ENCODE peak calls at places on chromosome 18, in eight cellular contexts. C is A549, H is HCT116, B is lower leg skin, Z is HepG2, E is ovary, D is body of pancreas, T is stomach. G is an unnamed sample.

GRCh38 chr18:10524507-10525425 is 1.1 kb upstream of the NAPG start:
- DNase-seq in E (no peak), D (no peak), B (no peak), Z (peak; percentile 75), C (no peak), T (no peak), H (no peak), G (no peak)

GRCh38 chr18:23619388-23619873 is 33.1 kb upstream of the NPC1 start:
- DNase-seq in B (no peak), C (no peak), E (peak; percentile 65), T (peak; percentile 31), H (no peak), Z (no peak), D (peak; percentile 14), G (peak; percentile 76)

GRCh38 chr18:79510731-79511141 is 115.0 kb downstream of the NFATC1 start:
- DNase-seq in E (peak; percentile 21), C (no peak), D (peak; percentile 9), T (peak; percentile 22), Z (no peak), B (no peak), H (no peak), G (peak; percentile 75)

GRCh38 chr18:24039666-24040065 is 25.1 kb downstream of the TTC39C start:
- DNase-seq in E (no peak), H (no peak), B (no peak), D (no peak), T (no peak), C (no peak), Z (no peak), G (no peak)

GRCh38 chr18:72342933-72343332 is 201.2 kb downstream of the CBLN2 start:
- DNase-seq in H (no peak), B (no peak), C (no peak), T (no peak), E (no peak), D (no peak), Z (no peak), G (no peak)

GRCh38 chr18:51762373-51762772 is 564.9 kb upstream of the MEX3C start:
- DNase-seq in T (no peak), Z (no peak), E (no peak), C (no peak), B (no peak), D (no peak), H (no peak), G (no peak)

GRCh38 chr18:77911973-77912372 is 662.3 kb downstream of the GALR1 start:
- DNase-seq in C (no peak), Z (no peak), H (no peak), D (no peak), B (no peak), E (no peak), T (no peak), G (no peak)

GRCh38 chr18:32576296-32576916 is 105.7 kb upstream of the GAREM1 start:
- DNase-seq in Z (peak; percentile 29), E (no peak), B (no peak), C (peak; percentile 13), D (no peak), T (no peak), H (no peak), G (no peak)

GRCh38 chr18:944440-944839 is 39.8 kb downstream of the ADCYAP1 start:
- DNase-seq in D (no peak), B (no peak), H (no peak), C (no peak), Z (no peak), E (no peak), T (no peak), G (no peak)

GRCh38 chr18:59861009-59861408 is 38.8 kb upstream of the PMAIP1 start:
- DNase-seq in H (no peak), B (no peak), T (no peak), D (no peak), E (no peak), Z (no peak), C (no peak), G (no peak)

GRCh38 chr18:72086421-72086820 is 457.7 kb downstream of the CBLN2 start:
- DNase-seq in C (peak; percentile 32), E (no peak), T (no peak), Z (peak; percentile 24), H (no peak), D (no peak), B (no peak), G (no peak)

GRCh38 chr18:27750014-27750413 is 426.9 kb downstream of the CDH2 start:
- DNase-seq in B (no peak), Z (peak; percentile 16), E (no peak), H (peak; percentile 19), D (peak; percentile 32), T (peak; percentile 45), C (peak; percentile 26), G (no peak)

GRCh38 chr18:413263-413662 is 87.2 kb downstream of the COLEC12 start:
- DNase-seq in E (no peak), C (peak; percentile 11), H (no peak), B (no peak), D (no peak), T (no peak), Z (no peak), G (no peak)

DNA sequence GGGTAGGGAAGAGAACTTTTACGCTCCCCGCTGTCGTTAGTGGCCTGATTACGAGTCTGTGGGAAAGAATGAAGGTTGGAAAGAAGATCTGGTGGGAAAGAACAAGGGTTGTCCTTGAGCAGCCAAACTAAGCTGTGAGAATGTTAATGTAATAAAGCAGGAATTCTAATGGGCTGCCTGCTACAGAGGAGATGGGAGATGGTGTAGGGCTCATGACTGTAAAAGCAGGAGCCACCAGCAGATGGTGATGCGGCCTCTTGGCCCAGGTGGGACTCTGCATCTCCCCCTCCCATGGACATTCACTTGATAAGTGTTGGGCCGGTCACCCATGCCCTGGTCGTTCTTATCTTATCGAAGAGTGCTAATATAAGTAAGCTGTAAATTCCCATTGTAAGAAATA is 150.0 kb downstream of the NEDD4L start:
- DNase-seq in E (peak; percentile 40), D (peak; percentile 54), H (no peak), B (no peak), T (peak; percentile 53), Z (no peak), C (no peak), G (no peak)
- TF ChIP-seq CTCF in E (peak; percentile 8), D (peak; percentile 42), H (peak; percentile 58), B (no peak), T (no peak), Z (peak; percentile 42), C (no peak), G (no peak)

GRCh38 chr18:36064027-36064808 is 3.1 kb downstream of the RPRD1A start:
- DNase-seq in E (no peak), C (no peak), Z (no peak), D (no peak), B (no peak), T (no peak), H (no peak), G (peak; percentile 82)

GRCh38 chr18:36066001-36066400 is 1.4 kb downstream of the RPRD1A start:
- DNase-seq in D (no peak), T (no peak), H (no peak), E (no peak), C (no peak), B (no peak), Z (no peak), G (no peak)

GRCh38 chr18:36066731-36067117 is 635 bp downstream of the RPRD1A start:
- DNase-seq in C (no peak), D (no peak), Z (no peak), E (no peak), H (no peak), T (no peak), B (no peak), G (no peak)

DNA sequence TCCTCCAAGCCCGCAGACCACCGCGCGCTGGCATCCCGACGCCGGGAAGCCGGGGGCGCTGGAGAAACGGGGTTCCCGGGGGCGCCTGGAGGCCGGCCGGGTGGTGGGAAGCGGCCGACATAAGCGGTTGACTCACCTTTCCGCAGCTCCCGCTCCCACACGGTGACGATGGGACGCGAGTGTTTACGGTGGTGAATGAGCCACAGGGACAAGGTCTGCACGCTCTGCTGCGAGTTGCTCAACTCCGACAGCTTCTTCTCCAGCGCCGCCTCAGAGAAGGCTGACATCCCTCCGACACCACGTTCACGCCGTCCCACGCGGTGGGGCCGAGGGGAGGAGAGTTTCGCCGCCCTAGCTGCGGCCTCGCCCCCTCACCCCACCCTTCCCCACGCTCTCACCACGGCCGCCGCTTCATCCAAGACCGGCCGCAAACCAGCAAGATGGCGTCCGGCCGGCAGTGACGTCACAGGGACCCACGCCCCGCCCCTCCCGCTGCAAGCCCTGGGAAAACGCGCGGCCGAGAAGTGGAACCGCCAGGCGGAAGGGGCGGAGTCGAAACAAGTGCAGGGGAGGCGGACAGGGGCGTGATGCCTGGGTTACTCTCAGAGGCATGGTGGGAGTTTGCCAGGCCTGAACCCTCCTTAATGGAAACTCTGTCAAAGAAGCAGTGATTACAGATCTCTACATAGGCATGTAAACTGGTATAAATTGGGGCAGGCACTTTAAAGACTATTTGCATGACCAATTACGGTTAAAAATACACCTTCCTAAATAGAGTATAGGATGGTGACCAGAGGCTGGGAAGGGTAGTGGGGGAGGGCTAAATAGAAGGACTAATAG is at the start of gene RPRD1A:
- DNase-seq in T (peak; percentile 99), C (peak; percentile 92), B (peak; percentile 100), D (peak; percentile 98), H (peak; percentile 86), E (peak; percentile 98), Z (peak; percentile 88), G (peak; percentile 100)
- TF ChIP-seq POLR2A in T (no peak), C (peak; percentile 64), B (no peak), D (peak; percentile 77), H (peak; percentile 45), E (peak; percentile 70), Z (peak; percentile 84), G (no peak)

GRCh38 chr18:48667276-48668254 is 128.7 kb downstream of the CTIF start:
- DNase-seq in E (peak; percentile 17), H (no peak), D (no peak), C (peak; percentile 16), Z (peak; percentile 23), B (peak; percentile 76), T (no peak), G (no peak)
- TF ChIP-seq CTCF in E (no peak), H (peak; percentile 58), D (no peak), C (peak; percentile 10), Z (peak; percentile 56), B (no peak), T (no peak), G (no peak)

DNA sequence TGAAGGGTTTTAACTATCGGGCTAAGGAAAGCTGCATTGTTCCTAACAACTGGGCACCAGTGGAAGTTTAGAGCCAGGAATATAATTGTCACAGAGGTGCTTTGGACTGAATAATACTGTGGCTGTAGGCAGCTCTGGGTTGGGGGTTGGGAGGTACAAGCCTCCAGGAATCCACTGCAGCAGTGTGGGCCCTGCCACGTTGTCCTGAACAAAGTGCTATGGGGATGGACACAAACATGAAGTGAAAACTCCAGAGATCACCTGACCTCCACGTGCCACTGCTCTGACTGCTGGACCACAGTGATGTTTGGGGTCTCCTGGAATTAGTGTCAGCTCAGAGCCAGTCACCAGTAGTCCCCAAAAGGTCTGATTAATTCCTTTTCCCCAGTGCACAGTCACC is 110.9 kb downstream of the BCL2 start:
- DNase-seq in H (no peak), T (no peak), Z (no peak), B (no peak), E (no peak), C (no peak), D (no peak), G (no peak)
- TF ChIP-seq POLR2A in H (no peak), T (no peak), Z (no peak), B (no peak), E (no peak), C (no peak), D (no peak), G (no peak)

DNA sequence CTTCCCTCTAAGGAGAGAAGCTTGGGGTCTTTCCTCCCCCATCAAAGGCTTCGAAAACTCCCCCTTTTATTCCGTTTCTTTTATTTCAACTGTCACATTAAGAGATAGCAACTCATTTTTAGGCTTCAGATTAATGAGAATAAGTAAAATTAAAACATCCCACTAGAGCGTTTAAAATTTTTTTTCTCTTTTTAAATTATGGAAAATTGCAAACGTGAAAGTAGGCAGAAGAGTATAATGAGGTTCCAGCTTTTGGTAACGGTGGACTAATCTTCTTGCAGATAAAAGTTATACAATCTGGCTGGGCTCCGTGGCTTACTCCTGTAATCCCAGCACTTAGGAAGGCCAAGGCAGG is 21.9 kb upstream of the RMP24 start:
- DNase-seq in C (no peak), H (no peak), E (no peak), T (no peak), Z (no peak), B (no peak), D (no peak), G (no peak)
- TF ChIP-seq CTCF in C (no peak), H (no peak), E (no peak), T (no peak), Z (no peak), B (no peak), D (no peak), G (peak; percentile 33)